ENCODE peak calls at places on chromosomes 2 and 18, in five cellular contexts. C is CD4-positive, alpha-beta memory T cell; X is neuronal stem cell; F is right atrium auricular region; Q is nucleus accumbens. B is an unnamed sample.

GRCh38 chr2:67945976-67946375 is 116.8 kb downstream of the C1D start:
- DNase-seq in X (no peak), C (no peak), Q (no peak), F (no peak), B (no peak)

GRCh38 chr18:45651269-45651668 is 36.0 kb downstream of the SLC14A2 start:
- DNase-seq in C (no peak), Q (no peak), X (no peak), F (no peak), B (no peak)

GRCh38 chr2:239227661-239228371 is 173.0 kb downstream of the HDAC4 start:
- DNase-seq in X (no peak), Q (no peak), C (no peak), F (no peak), B (no peak)

GRCh38 chr18:24503182-24503581 is 42.7 kb downstream of the HRH4 start:
- DNase-seq in X (no peak), F (no peak), Q (no peak), C (no peak), B (no peak)

GRCh38 chr2:196066794-196067382 is 1.7 kb downstream of the DNAH7 start:
- DNase-seq in C (peak), Q (no peak), X (peak), F (no peak), B (no peak)

GRCh38 chr2:2843969-2844548 is 513.0 kb upstream of the MYT1L start:
- DNase-seq in Q (no peak), X (no peak), C (no peak), F (no peak), B (no peak)

GRCh38 chr2:153495725-153496124 is 17.2 kb upstream of the RPRM start:
- DNase-seq in Q (no peak), F (no peak), C (no peak), X (no peak), B (no peak)

GRCh38 chr2:239735131-239735828 is 289.9 kb downstream of the NDUFA10 start:
- DNase-seq in C (no peak), X (peak), Q (peak), F (no peak), B (no peak)

GRCh38 chr2:216829533-216829932 is 30.3 kb downstream of the TNP1 start:
- DNase-seq in F (peak), X (no peak), C (no peak), Q (no peak), B (no peak)

GRCh38 chr2:137255990-137256389 is 490.6 kb downstream of the THSD7B start:
- DNase-seq in Q (no peak), X (no peak), F (no peak), C (no peak), B (no peak)

GRCh38 chr18:24016643-24017042 is 2.1 kb downstream of the TTC39C start:
- DNase-seq in Q (no peak), X (no peak), F (no peak), C (no peak), B (no peak)

GRCh38 chr2:98801286-98801685 is 70.4 kb upstream of the MGAT4A start:
- DNase-seq in Q (no peak), C (no peak), X (no peak), F (no peak), B (peak)

GRCh38 chr2:21418456-21418855 is 294.7 kb downstream of the TDRD15 start:
- DNase-seq in F (no peak), C (no peak), Q (no peak), X (no peak), B (no peak)

GRCh38 chr2:191105082-191105481 is 45.7 kb downstream of the STAT4 start:
- DNase-seq in F (no peak), C (no peak), Q (no peak), X (no peak), B (no peak)

GRCh38 chr2:1617425-1618021 is 126.8 kb downstream of the PXDN start:
- DNase-seq in X (no peak), F (no peak), C (no peak), Q (no peak), B (no peak)

GRCh38 chr2:23260621-23261020 is 124.4 kb upstream of the KLHL29 start:
- DNase-seq in Q (no peak), F (no peak), C (no peak), X (no peak), B (no peak)

GRCh38 chr2:46519265-46519664 is 39.9 kb downstream of the TMEM247 start:
- DNase-seq in F (no peak), C (no peak), Q (no peak), X (no peak), B (peak)

GRCh38 chr2:203656522-203657287 is 49.7 kb upstream of the CD28 start:
- DNase-seq in F (peak), X (peak), C (no peak), Q (peak), B (no peak)

GRCh38 chr2:204670756-204671155 is 125.5 kb downstream of the PARD3B start:
- DNase-seq in C (no peak), Q (no peak), F (no peak), X (no peak), B (no peak)

GRCh38 chr2:101152195-101153076 is 1.3 kb upstream of the TBC1D8 start:
- DNase-seq in C (peak), F (peak), Q (peak), X (peak), B (no peak)

GRCh38 chr18:59056706-59057492 is 82.8 kb upstream of the SEC11C start:
- DNase-seq in C (peak), Q (peak), X (peak), F (peak), B (no peak)

GRCh38 chr18:75235891-75236290 is 25.3 kb downstream of the TSHZ1 start:
- DNase-seq in Q (no peak), F (no peak), X (no peak), C (no peak), B (no peak)

GRCh38 chr18:57008001-57008686 is 138.7 kb upstream of the BOD1L2 start:
- DNase-seq in F (no peak), Q (no peak), X (no peak), C (no peak), B (no peak)

GRCh38 chr18:64330161-64330560 is 181.3 kb upstream of the LINC00305 start:
- DNase-seq in F (no peak), Q (no peak), X (no peak), C (no peak), B (no peak)

GRCh38 chr2:30706534-30707303 is 100.5 kb downstream of the CAPN13 start:
- DNase-seq in F (no peak), Q (no peak), C (peak), X (peak), B (peak)

GRCh38 chr18:51668101-51668500 is 470.6 kb upstream of the MEX3C start:
- DNase-seq in F (no peak), Q (peak), C (no peak), X (peak), B (no peak)

GRCh38 chr2:68799138-68799537 is 64.5 kb downstream of the ARHGAP25 start:
- DNase-seq in Q (no peak), C (no peak), F (no peak), X (no peak), B (no peak)

GRCh38 chr2:84969511-84970265 is 1.3 kb upstream of the KCMF1 start:
- DNase-seq in X (no peak), C (peak), Q (no peak), F (no peak), B (no peak)

GRCh38 chr2:26245810-26246209 is 1.1 kb downstream of the HADHB start:
- DNase-seq in X (no peak), C (no peak), F (no peak), Q (no peak), B (no peak)

GRCh38 chr2:46495347-46496030 is 16.1 kb downstream of the TMEM247 start:
- DNase-seq in F (no peak), X (no peak), Q (no peak), C (no peak), B (peak)

GRCh38 chr2:240626531-240627300 is 1.4 kb downstream of the GPR35 start:
- DNase-seq in F (no peak), Q (no peak), X (no peak), C (peak), B (no peak)

GRCh38 chr2:239160226-239161143 is 240.3 kb downstream of the HDAC4 start:
- DNase-seq in X (no peak), F (no peak), Q (no peak), C (no peak), B (no peak)

GRCh38 chr2:24438106-24438505 is 52.9 kb upstream of the NCOA1 start:
- DNase-seq in X (no peak), C (no peak), F (no peak), Q (no peak), B (no peak)

GRCh38 chr18:61581578-61582204 is 248.5 kb downstream of the CDH20 start:
- DNase-seq in C (peak), X (peak), F (peak), Q (peak), B (no peak)

GRCh38 chr2:120912101-120912985 is 176.7 kb downstream of the GLI2 start:
- DNase-seq in X (no peak), Q (no peak), F (peak), C (no peak), B (no peak)

GRCh38 chr18:25726278-25726677 is 364.1 kb downstream of the SS18 start:
- DNase-seq in Q (no peak), X (no peak), F (no peak), C (no peak), B (no peak)

GRCh38 chr2:32061973-32062861 is 1.1 kb upstream of the SPAST start:
- DNase-seq in X (no peak), F (peak), C (no peak), Q (no peak), B (no peak)

GRCh38 chr2:121205321-121205942 is 79.6 kb downstream of the TFCP2L1 start:
- DNase-seq in Q (no peak), X (no peak), C (no peak), F (no peak), B (no peak)